ENCODE peak calls at places on chromosomes 2 and 18, in six cellular contexts. One of them, this sample, is unnamed.

GRCh38 chr2:120935339-120936313 is 200.0 kb downstream of the GLI2 start:
- DNase-seq in right atrium auricular region: no peak
- DNase-seq in A549: peak; percentile 87
- DNase-seq in OCI-LY7: no peak
- DNase-seq in GM12878: no peak
- DNase-seq in kidney: peak; percentile 81
- DNase-seq in this sample: no peak

GRCh38 chr2:127053731-127054603 is 53.0 kb downstream of the BIN1 start:
- DNase-seq in right atrium auricular region: no peak
- DNase-seq in A549: no peak
- DNase-seq in OCI-LY7: no peak
- DNase-seq in GM12878: no peak
- DNase-seq in kidney: peak; percentile 71
- DNase-seq in this sample: peak; percentile 64

GRCh38 chr2:241796209-241796608 is 12.8 kb upstream of the NEU4 start:
- DNase-seq in right atrium auricular region: peak; percentile 23
- DNase-seq in A549: no peak
- DNase-seq in OCI-LY7: no peak
- DNase-seq in GM12878: no peak
- DNase-seq in kidney: no peak
- DNase-seq in this sample: no peak

GRCh38 chr2:48219234-48219554 is 310.8 kb upstream of the STON1 start:
- DNase-seq in right atrium auricular region: no peak
- DNase-seq in A549: no peak
- DNase-seq in OCI-LY7: no peak
- DNase-seq in GM12878: no peak
- DNase-seq in kidney: no peak
- DNase-seq in this sample: no peak

GRCh38 chr2:234496442-234496834 is 443 bp downstream of the ARL4C start:
- DNase-seq in right atrium auricular region: no peak
- DNase-seq in A549: no peak
- DNase-seq in OCI-LY7: peak; percentile 77
- DNase-seq in GM12878: no peak
- DNase-seq in kidney: peak; percentile 84
- DNase-seq in this sample: no peak

GRCh38 chr18:24346254-24346653 is 51.4 kb downstream of the OSBPL1A start:
- DNase-seq in right atrium auricular region: no peak
- DNase-seq in A549: no peak
- DNase-seq in OCI-LY7: no peak
- DNase-seq in GM12878: no peak
- DNase-seq in kidney: no peak
- DNase-seq in this sample: no peak

GRCh38 chr2:123762221-123762620 is 262.9 kb upstream of the CNTNAP5 start:
- DNase-seq in right atrium auricular region: no peak
- DNase-seq in A549: no peak
- DNase-seq in OCI-LY7: no peak
- DNase-seq in GM12878: no peak
- DNase-seq in kidney: no peak
- DNase-seq in this sample: no peak

GRCh38 chr2:127591221-127591923 is 54.6 kb upstream of the GPR17 start:
- DNase-seq in right atrium auricular region: no peak
- DNase-seq in A549: peak; percentile 74
- DNase-seq in OCI-LY7: peak; percentile 74
- DNase-seq in GM12878: no peak
- DNase-seq in kidney: no peak
- DNase-seq in this sample: peak; percentile 81

GRCh38 chr2:101501443-101501842 is 26.5 kb upstream of the RFX8 start:
- DNase-seq in right atrium auricular region: no peak
- DNase-seq in A549: no peak
- DNase-seq in OCI-LY7: no peak
- DNase-seq in GM12878: no peak
- DNase-seq in kidney: no peak
- DNase-seq in this sample: no peak

GRCh38 chr2:124024491-124025348 is at the start of gene CNTNAP5:
- DNase-seq in right atrium auricular region: no peak
- DNase-seq in A549: no peak
- DNase-seq in OCI-LY7: no peak
- DNase-seq in GM12878: no peak
- DNase-seq in kidney: peak; percentile 73
- DNase-seq in this sample: peak; percentile 82

GRCh38 chr2:118750959-118751565 is 96.4 kb downstream of the EN1 start:
- DNase-seq in right atrium auricular region: no peak
- DNase-seq in A549: no peak
- DNase-seq in OCI-LY7: no peak
- DNase-seq in GM12878: no peak
- DNase-seq in kidney: no peak
- DNase-seq in this sample: no peak

GRCh38 chr18:9804517-9805104 is 81.2 kb upstream of the TXNDC2 start:
- DNase-seq in right atrium auricular region: no peak
- DNase-seq in A549: no peak
- DNase-seq in OCI-LY7: no peak
- DNase-seq in GM12878: no peak
- DNase-seq in kidney: no peak
- DNase-seq in this sample: no peak
- H3K27ac ChIP-seq in right atrium auricular region: peak overlapping the region; percentile 80
- H3K27ac ChIP-seq in A549: peak overlapping the region; percentile 82
- H3K27ac ChIP-seq in OCI-LY7: no peak overlapping the region
- H3K27ac ChIP-seq in GM12878: no peak overlapping the region
- H3K27ac ChIP-seq in kidney: no peak overlapping the region
- H3K27ac ChIP-seq in this sample: peak overlapping the region; percentile 43

DNA sequence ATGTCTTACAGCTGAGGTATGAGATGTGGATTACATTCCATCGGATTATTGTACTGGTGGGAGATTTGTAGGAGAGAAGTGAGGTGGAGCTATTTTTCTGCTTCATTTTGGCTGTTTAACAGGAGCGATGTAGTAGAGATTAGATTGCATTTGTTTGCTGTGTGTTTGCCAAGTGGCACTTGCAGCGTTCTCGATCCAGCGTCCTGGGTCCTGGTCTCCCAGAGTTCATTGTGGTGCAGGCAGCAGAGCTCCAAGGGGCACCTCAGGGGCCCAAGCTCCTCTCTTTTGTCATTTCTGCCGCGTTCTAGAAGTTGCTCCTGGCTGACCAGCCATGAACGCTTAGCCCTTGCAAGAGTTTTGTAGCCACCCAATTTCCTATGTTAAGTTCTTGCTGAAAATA is 210.1 kb upstream of the APCDD1 start:
- DNase-seq in right atrium auricular region: no peak
- DNase-seq in A549: no peak
- DNase-seq in OCI-LY7: no peak
- DNase-seq in GM12878: no peak
- DNase-seq in kidney: no peak
- DNase-seq in this sample: no peak
- H3K27ac ChIP-seq in right atrium auricular region: no peak overlapping the region
- H3K27ac ChIP-seq in A549: no peak overlapping the region
- H3K27ac ChIP-seq in OCI-LY7: no peak overlapping the region
- H3K27ac ChIP-seq in GM12878: no peak overlapping the region
- H3K27ac ChIP-seq in kidney: no peak overlapping the region
- H3K27ac ChIP-seq in this sample: no peak overlapping the region

GRCh38 chr18:75251466-75251865 is 40.9 kb downstream of the TSHZ1 start:
- DNase-seq in right atrium auricular region: no peak
- DNase-seq in A549: no peak
- DNase-seq in OCI-LY7: no peak
- DNase-seq in GM12878: no peak
- DNase-seq in kidney: no peak
- DNase-seq in this sample: no peak
- H3K27ac ChIP-seq in right atrium auricular region: no peak overlapping the region
- H3K27ac ChIP-seq in A549: no peak overlapping the region
- H3K27ac ChIP-seq in OCI-LY7: no peak overlapping the region
- H3K27ac ChIP-seq in GM12878: no peak overlapping the region
- H3K27ac ChIP-seq in kidney: no peak overlapping the region
- H3K27ac ChIP-seq in this sample: no peak overlapping the region

GRCh38 chr2:191265311-191266170 is 20.3 kb downstream of the MYO1B start:
- DNase-seq in right atrium auricular region: no peak
- DNase-seq in A549: no peak
- DNase-seq in OCI-LY7: no peak
- DNase-seq in GM12878: no peak
- DNase-seq in kidney: no peak
- DNase-seq in this sample: no peak

GRCh38 chr2:191264647-191265079 is 19.5 kb downstream of the MYO1B start:
- DNase-seq in right atrium auricular region: no peak
- DNase-seq in A549: no peak
- DNase-seq in OCI-LY7: no peak
- DNase-seq in GM12878: no peak
- DNase-seq in kidney: no peak
- DNase-seq in this sample: no peak

GRCh38 chr2:191268596-191268995 is 23.4 kb downstream of the MYO1B start:
- DNase-seq in right atrium auricular region: no peak
- DNase-seq in A549: no peak
- DNase-seq in OCI-LY7: no peak
- DNase-seq in GM12878: no peak
- DNase-seq in kidney: no peak
- DNase-seq in this sample: no peak

GRCh38 chr2:191263050-191263449 is 17.8 kb downstream of the MYO1B start:
- DNase-seq in right atrium auricular region: no peak
- DNase-seq in A549: no peak
- DNase-seq in OCI-LY7: no peak
- DNase-seq in GM12878: no peak
- DNase-seq in kidney: no peak
- DNase-seq in this sample: no peak

GRCh38 chr2:191266201-191266600 is 21.0 kb downstream of the MYO1B start:
- DNase-seq in right atrium auricular region: no peak
- DNase-seq in A549: no peak
- DNase-seq in OCI-LY7: no peak
- DNase-seq in GM12878: no peak
- DNase-seq in kidney: no peak
- DNase-seq in this sample: no peak
- H3K27ac ChIP-seq in right atrium auricular region: peak overlapping the region; percentile 47
- H3K27ac ChIP-seq in A549: no peak overlapping the region
- H3K27ac ChIP-seq in OCI-LY7: no peak overlapping the region
- H3K27ac ChIP-seq in GM12878: no peak overlapping the region
- H3K27ac ChIP-seq in kidney: peak overlapping the region; percentile 61
- H3K27ac ChIP-seq in this sample: peak overlapping the region; percentile 59